ENCODE peak calls at places on chromosomes 16 and 17, in nine cellular contexts. N is IMR-90, O is erythroblast, K is A549, H is prostate gland, E is K562, B is adrenal gland, T is stomach, A is body of pancreas. S is an unnamed sample.

GRCh38 chr17:56478836-56479447 is 114.6 kb upstream of the NOG start:
- DNase-seq in N (peak), O (peak), K (peak), H (no peak), E (peak), B (no peak), T (no peak), A (peak), S (no peak)

GRCh38 chr17:82317394-82318168 is at the start of gene CD7:
- DNase-seq in N (no peak), O (no peak), K (no peak), H (no peak), E (no peak), B (no peak), T (no peak), A (no peak), S (no peak)

GRCh38 chr17:82222816-82223215 is 6.0 kb upstream of the SLC16A3 start:
- DNase-seq in N (no peak), O (no peak), K (no peak), H (no peak), E (no peak), B (no peak), T (no peak), A (no peak), S (no peak)

GRCh38 chr16:72425571-72426341 is 253.8 kb upstream of the PMFBP1 start:
- DNase-seq in N (no peak), O (no peak), K (no peak), H (no peak), E (no peak), B (no peak), T (no peak), A (no peak), S (no peak)

GRCh38 chr17:76968707-76969597 is 100.7 kb downstream of the MGAT5B start:
- DNase-seq in N (no peak), O (no peak), K (no peak), H (no peak), E (peak), B (no peak), T (peak), A (peak), S (no peak)

GRCh38 chr16:27999687-28000086 is 63.8 kb downstream of the GSG1L start:
- DNase-seq in N (peak), O (peak), K (no peak), H (no peak), E (no peak), B (no peak), T (no peak), A (no peak), S (no peak)

GRCh38 chr17:77254961-77255741 is 114.4 kb downstream of the SEC14L1 start:
- DNase-seq in N (peak), O (no peak), K (peak), H (no peak), E (no peak), B (peak), T (peak), A (no peak), S (no peak)

GRCh38 chr17:43983515-43984411 is 20.7 kb upstream of the NAGS start:
- DNase-seq in N (no peak), O (peak), K (no peak), H (no peak), E (peak), B (no peak), T (peak), A (peak), S (no peak)

GRCh38 chr17:33370384-33370783 is 77.3 kb upstream of the ASIC2 start:
- DNase-seq in N (no peak), O (no peak), K (no peak), H (no peak), E (no peak), B (no peak), T (no peak), A (no peak), S (no peak)

GRCh38 chr17:42720996-42721583 is 23.8 kb downstream of the EZH1 start:
- DNase-seq in N (peak), O (peak), K (peak), H (peak), E (peak), B (no peak), T (no peak), A (peak), S (no peak)

GRCh38 chr17:71496552-71496951 is 624.3 kb upstream of the SOX9 start:
- DNase-seq in N (peak), O (no peak), K (no peak), H (no peak), E (no peak), B (no peak), T (no peak), A (no peak), S (no peak)

GRCh38 chr17:49021095-49021767 is 24.0 kb downstream of the IGF2BP1 start:
- DNase-seq in N (peak), O (peak), K (no peak), H (no peak), E (peak), B (no peak), T (no peak), A (no peak), S (no peak)

GRCh38 chr16:30006659-30007377 is 4.0 kb downstream of the DOC2A start:
- DNase-seq in N (no peak), O (no peak), K (no peak), H (no peak), E (no peak), B (no peak), T (no peak), A (no peak), S (no peak)

GRCh38 chr17:72725432-72726068 is 366.9 kb downstream of the SLC39A11 start:
- DNase-seq in N (peak), O (peak), K (peak), H (peak), E (peak), B (peak), T (peak), A (peak), S (no peak)

GRCh38 chr17:7922499-7923289 is 6.6 kb upstream of the RNF227 start:
- DNase-seq in N (peak), O (peak), K (no peak), H (peak), E (no peak), B (peak), T (peak), A (peak), S (peak)

GRCh38 chr17:77419547-77420475 is 279.0 kb downstream of the SEC14L1 start:
- DNase-seq in N (peak), O (no peak), K (no peak), H (no peak), E (peak), B (no peak), T (no peak), A (no peak), S (no peak)

GRCh38 chr17:69414408-69415274 is at the start of gene MAP2K6:
- DNase-seq in N (peak), O (peak), K (peak), H (peak), E (peak), B (peak), T (peak), A (peak), S (peak)

GRCh38 chr16:53372942-53373871 is 61.1 kb upstream of the RBL2 start:
- DNase-seq in N (no peak), O (no peak), K (peak), H (peak), E (peak), B (no peak), T (peak), A (peak), S (no peak)

GRCh38 chr16:67654069-67654911 is 5.8 kb downstream of the ACD start:
- DNase-seq in N (no peak), O (no peak), K (no peak), H (no peak), E (no peak), B (no peak), T (no peak), A (no peak), S (no peak)

DNA sequence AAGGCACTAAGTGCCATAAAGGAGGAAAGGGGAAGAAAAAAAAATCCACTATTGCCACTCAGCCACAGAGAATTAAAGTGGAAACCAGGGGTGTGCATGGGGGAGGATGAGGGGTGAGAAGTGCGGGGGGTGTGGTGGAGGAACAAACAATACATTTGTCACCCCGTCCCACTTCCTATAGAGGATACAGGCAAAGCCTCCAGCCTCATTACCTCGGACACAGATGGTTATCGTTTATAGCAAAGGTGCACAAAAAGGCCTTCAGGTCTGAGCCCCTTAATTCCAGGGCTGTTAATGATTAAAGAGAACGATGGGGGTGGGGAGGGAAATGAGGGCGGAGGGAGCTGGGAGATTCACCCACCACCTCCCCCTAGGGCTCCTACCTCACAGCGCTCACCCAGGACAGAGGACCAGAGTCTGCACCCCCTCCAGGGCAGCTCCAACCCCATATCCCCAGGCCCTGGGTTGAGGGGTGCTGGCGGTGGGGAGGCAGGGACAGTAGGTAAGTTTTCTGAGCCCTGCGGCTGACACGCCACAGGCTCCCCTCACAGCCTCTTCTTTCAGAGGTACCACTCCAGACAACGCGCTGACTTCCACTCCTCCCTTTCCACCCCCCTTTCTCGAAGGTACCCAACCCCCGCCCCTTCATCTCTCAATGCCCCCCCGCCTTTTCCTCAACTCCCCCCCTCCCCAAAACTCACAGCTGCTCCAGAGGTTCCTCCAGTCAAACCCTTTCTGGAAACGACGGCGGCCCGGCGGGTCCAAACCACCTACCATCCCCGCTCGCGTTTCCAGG is 457 bp downstream of the DCUN1D3 start:
- DNase-seq in N (no peak), O (no peak), K (no peak), H (no peak), E (peak), B (peak), T (no peak), A (no peak), S (no peak)
- TF ChIP-seq POLR2A in N (peak), O (no peak), K (no peak), H (no peak), E (no peak), B (no peak), T (no peak), A (no peak), S (no peak)

GRCh38 chr17:2394775-2395191 is 6.1 kb downstream of the MNT start:
- DNase-seq in N (no peak), O (no peak), K (no peak), H (no peak), E (no peak), B (no peak), T (no peak), A (no peak), S (no peak)

GRCh38 chr17:2393954-2394749 is 6.7 kb downstream of the MNT start:
- DNase-seq in N (no peak), O (peak), K (no peak), H (no peak), E (no peak), B (no peak), T (no peak), A (no peak), S (no peak)

GRCh38 chr17:2391597-2392251 is 9.1 kb downstream of the MNT start:
- DNase-seq in N (no peak), O (peak), K (no peak), H (no peak), E (no peak), B (no peak), T (no peak), A (no peak), S (no peak)

GRCh38 chr17:2392252-2393183 is 8.3 kb downstream of the MNT start:
- DNase-seq in N (peak), O (peak), K (peak), H (peak), E (peak), B (peak), T (peak), A (peak), S (peak)

DNA sequence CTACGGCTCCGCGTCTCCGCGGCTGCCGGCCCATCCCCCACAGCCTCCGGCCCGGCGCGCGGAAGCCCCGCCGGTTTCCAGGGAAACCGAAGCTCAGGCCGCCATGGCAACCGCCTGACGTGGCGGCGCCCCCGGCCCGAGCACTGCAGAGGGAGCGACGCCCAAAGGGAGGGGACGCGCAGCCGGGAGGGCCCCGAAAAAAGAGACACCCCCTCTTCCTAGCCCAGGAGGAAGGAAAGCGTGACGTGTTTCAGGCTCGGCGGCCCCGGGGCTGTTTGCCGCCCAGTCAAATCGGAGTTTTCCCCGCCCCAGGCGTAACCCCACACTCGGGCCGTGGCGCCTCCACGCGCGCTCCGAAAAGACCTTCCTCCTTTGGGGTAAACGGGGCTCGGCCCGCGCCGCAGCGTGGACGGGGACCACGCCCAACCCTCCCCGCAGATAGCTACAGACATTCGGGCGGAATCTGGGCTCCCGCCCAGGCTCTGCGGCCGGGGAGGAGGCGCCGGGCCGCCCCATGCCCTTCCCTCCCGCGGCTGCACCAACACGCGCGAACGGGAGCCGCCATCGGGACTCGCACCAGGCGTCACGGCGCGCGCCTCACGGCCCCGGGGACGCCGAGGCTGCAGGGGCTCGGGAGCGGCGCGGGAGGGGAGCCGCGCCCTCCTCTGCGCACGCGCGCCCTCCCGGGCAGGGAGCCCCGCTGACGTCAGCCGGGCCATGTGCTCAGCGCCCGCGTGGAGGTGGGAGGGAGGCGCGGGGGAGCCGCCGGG is 7.5 kb downstream of the MNT start:
- DNase-seq in N (peak), O (peak), K (peak), H (peak), E (peak), B (peak), T (peak), A (peak), S (peak)
- TF ChIP-seq POLR2A in N (peak), O (peak), K (peak), H (peak), E (peak), B (peak), T (no peak), A (peak), S (peak)

GRCh38 chr17:28842282-28843012 is at the start of gene FAM222B:
- DNase-seq in N (peak), O (peak), K (peak), H (peak), E (peak), B (peak), T (peak), A (peak), S (peak)
- TF ChIP-seq POLR2A in N (no peak), O (peak), K (peak), H (peak), E (peak), B (peak), T (no peak), A (no peak), S (peak)

GRCh38 chr17:16444258-16444886 is 29.0 kb downstream of the TRPV2 start:
- DNase-seq in N (no peak), O (no peak), K (no peak), H (no peak), E (peak), B (peak), T (peak), A (peak), S (no peak)
- TF ChIP-seq POLR2A in N (no peak), O (peak), K (no peak), H (no peak), E (peak), B (no peak), T (no peak), A (no peak), S (no peak)

S was measured in uterus.